ENCODE peak calls at places on chromosomes 5 and 9, in four cellular contexts. H is aorta, V is bronchial epithelial cell, A is left colon. K is an unnamed sample.

GRCh38 chr9:88694625-88695024 is 159.6 kb downstream of the NXNL2 start:
- DNase-seq in H (no peak), V (no peak), A (no peak), K (no peak)

GRCh38 chr9:35568196-35568595 is 36.9 kb upstream of the TESK1 start:
- DNase-seq in H (no peak), V (no peak), A (no peak), K (no peak)

GRCh38 chr5:113274836-113275414 is 159.9 kb downstream of the TSSK1B start:
- DNase-seq in H (no peak), V (no peak), A (no peak), K (no peak)

GRCh38 chr9:76576344-76576743 is 117.4 kb downstream of the GCNT1 start:
- DNase-seq in H (peak), V (peak), A (no peak), K (no peak)

GRCh38 chr5:153467546-153467945 is 22.9 kb upstream of the GRIA1 start:
- DNase-seq in H (no peak), V (no peak), A (no peak), K (no peak)

GRCh38 chr9:137458194-137459146 is 664 bp downstream of the NSMF start:
- DNase-seq in H (peak), V (no peak), A (peak), K (no peak)

GRCh38 chr5:1540831-1541661 is 17.3 kb upstream of the LPCAT1 start:
- DNase-seq in H (peak), V (no peak), A (no peak), K (no peak)

GRCh38 chr9:7452378-7452777 is 347.2 kb downstream of the DMAC1 start:
- DNase-seq in H (no peak), V (peak), A (no peak), K (no peak)

GRCh38 chr5:77644443-77645157 is 6.1 kb upstream of the OTP start:
- DNase-seq in H (no peak), V (no peak), A (no peak), K (no peak)

GRCh38 chr9:112447283-112447761 is 39.3 kb upstream of the KIAA1958 start:
- DNase-seq in H (no peak), V (peak), A (no peak), K (no peak)

GRCh38 chr9:107542401-107542800 is 52.8 kb upstream of the KLF4 start:
- DNase-seq in H (no peak), V (peak), A (no peak), K (no peak)

GRCh38 chr5:179802950-179803562 is 3.6 kb downstream of the MGAT4B start:
- DNase-seq in H (no peak), V (no peak), A (peak), K (no peak)

GRCh38 chr5:132427285-132428146 is 58.0 kb downstream of the SLC22A5 start:
- DNase-seq in H (peak), V (no peak), A (peak), K (peak)

GRCh38 chr5:78912085-78912771 is 72.9 kb downstream of the ARSB start:
- DNase-seq in H (no peak), V (no peak), A (no peak), K (no peak)

GRCh38 chr5:143687604-143688003 is 124.4 kb upstream of the HMHB1 start:
- DNase-seq in H (no peak), V (no peak), A (no peak), K (no peak)

GRCh38 chr9:95836072-95836471 is 39.4 kb upstream of the ERCC6L2 start:
- DNase-seq in H (no peak), V (no peak), A (no peak), K (no peak)

GRCh38 chr5:158898185-158899177 is 201.2 kb downstream of the EBF1 start:
- DNase-seq in H (no peak), V (no peak), A (no peak), K (peak)

GRCh38 chr9:21031091-21031817 is at the start of gene HACD4:
- DNase-seq in H (peak), V (peak), A (peak), K (no peak)

GRCh38 chr9:28082671-28083070 is 509.4 kb upstream of the C9orf72 start:
- DNase-seq in H (no peak), V (no peak), A (no peak), K (no peak)

GRCh38 chr5:106028314-106028713 is 1642.4 kb downstream of the EFNA5 start:
- DNase-seq in H (no peak), V (no peak), A (no peak), K (no peak)

GRCh38 chr9:133613396-133613795 is 4.2 kb upstream of the FAM163B start:
- DNase-seq in H (no peak), V (no peak), A (no peak), K (no peak)